ENCODE peak calls at places on chromosomes 12 and 14, in seven cellular contexts. I is GOT3; R is AG10803; J is T-helper 17 cell; N is HFFc6; G is ELR; D is naive thymus-derived CD8-positive, alpha-beta T cell. Q is an unnamed sample.
A peak's percentile ranks its signal among the peaks of the same experiment; 100 is the strongest.

GRCh38 chr14:63203618-63204406 is 431 bp upstream of the RHOJ start:
- DNase-seq in J (no peak), I (peak; percentile 43), N (peak; percentile 94), D (no peak), R (peak; percentile 92), G (peak; percentile 84), Q (peak; percentile 71)

GRCh38 chr14:50871914-50872732 is at the start of gene ABHD12B:
- DNase-seq in I (no peak), N (no peak), D (no peak), G (no peak), R (peak; percentile 3), J (no peak), Q (no peak)

GRCh38 chr12:108815875-108816594 is 41.3 kb downstream of the SSH1 start:
- DNase-seq in N (no peak), G (no peak), J (no peak), R (peak; percentile 60), D (no peak), I (no peak), Q (no peak)

GRCh38 chr12:111438501-111438900 is 32.8 kb downstream of the SH2B3 start:
- DNase-seq in N (peak; percentile 43), I (no peak), R (peak; percentile 32), G (peak; percentile 90), D (peak; percentile 83), J (peak; percentile 32), Q (peak; percentile 46)

GRCh38 chr12:122437656-122438121 is 15.2 kb upstream of the CLIP1 start:
- DNase-seq in J (no peak), D (no peak), I (no peak), R (peak; percentile 84), G (peak; percentile 59), N (peak; percentile 30), Q (peak; percentile 52)

GRCh38 chr12:19819231-19819630 is 379.9 kb downstream of the AEBP2 start:
- DNase-seq in D (no peak), G (no peak), J (no peak), I (no peak), N (no peak), R (no peak), Q (no peak)

GRCh38 chr12:67593041-67593870 is 55.3 kb upstream of the DYRK2 start:
- DNase-seq in R (peak; percentile 37), D (no peak), N (peak; percentile 50), G (peak; percentile 47), J (no peak), I (no peak), Q (peak; percentile 58)

GRCh38 chr14:71175491-71175890 is 268.2 kb downstream of the PCNX1 start:
- DNase-seq in J (no peak), I (no peak), D (no peak), G (no peak), R (no peak), N (no peak), Q (no peak)

GRCh38 chr14:93906341-93907329 is 20.5 kb upstream of the FAM181A start:
- DNase-seq in J (peak; percentile 16), N (peak; percentile 16), R (peak; percentile 30), I (no peak), G (peak; percentile 75), D (peak; percentile 42), Q (peak; percentile 68)

Q was measured in lung.